ENCODE peak calls at places on chromosome 22, in four cellular contexts. U is A549, L is stomach, V is H1. G is an unnamed sample.

GRCh38 chr22:24950272-24950902 is 2.1 kb upstream of the KIAA1671 start:
- DNase-seq in V (peak), L (no peak), U (no peak), G (no peak)

GRCh38 chr22:44707752-44708151 is 5.7 kb downstream of the PRR5 start:
- DNase-seq in U (no peak), L (no peak), V (no peak), G (no peak)

GRCh38 chr22:27809226-27809625 is 7.7 kb upstream of the MN1 start:
- DNase-seq in V (no peak), L (no peak), U (no peak), G (no peak)

GRCh38 chr22:37138879-37139561 is 10.7 kb downstream of the IL2RB start:
- DNase-seq in L (no peak), U (no peak), V (no peak), G (no peak)

GRCh38 chr22:40718250-40719204 is 39.2 kb downstream of the MCHR1 start:
- DNase-seq in L (no peak), U (no peak), V (no peak), G (no peak)

GRCh38 chr22:44023404-44024287 is 456 bp upstream of the PARVB start:
- DNase-seq in U (no peak), V (peak), L (peak), G (peak)

GRCh38 chr22:50471197-50471847 is 3.5 kb downstream of the SBF1 start:
- DNase-seq in L (no peak), V (no peak), U (no peak), G (peak)

GRCh38 chr22:25942989-25943411 is 201.0 kb downstream of the MYO18B start:
- DNase-seq in V (no peak), U (no peak), L (no peak), G (no peak)

GRCh38 chr22:50470491-50470890 is 4.3 kb downstream of the SBF1 start:
- DNase-seq in V (no peak), U (no peak), L (no peak), G (no peak)

GRCh38 chr22:25928038-25928437 is 186.1 kb downstream of the MYO18B start:
- DNase-seq in L (no peak), V (no peak), U (no peak), G (no peak)

GRCh38 chr22:41576877-41577276 is 12.8 kb downstream of the PMM1 start:
- DNase-seq in L (peak), V (peak), U (peak), G (no peak)

GRCh38 chr22:39723899-39724351 is 153.4 kb downstream of the CACNA1I start:
- DNase-seq in U (no peak), L (peak), V (no peak), G (no peak)

GRCh38 chr22:50485221-50486131 is 1.2 kb upstream of the MIOX start:
- DNase-seq in V (no peak), U (no peak), L (peak), G (peak)

GRCh38 chr22:40216041-40216756 is 38.5 kb downstream of the TNRC6B start:
- DNase-seq in V (no peak), U (no peak), L (peak), G (no peak)

GRCh38 chr22:44758354-44758969 is 6.1 kb downstream of the ARHGAP8 start:
- DNase-seq in U (no peak), V (no peak), L (no peak), G (no peak)

GRCh38 chr22:40044870-40045834 is 50.4 kb downstream of the FAM83F start:
- DNase-seq in L (peak), U (peak), V (peak), G (peak)

GRCh38 chr22:41910599-41911291 is 4.1 kb downstream of the SHISA8 start:
- DNase-seq in U (no peak), V (no peak), L (peak), G (peak)

GRCh38 chr22:36734171-36735058 is 30.9 kb upstream of the CACNG2 start:
- DNase-seq in U (no peak), L (peak), V (no peak), G (no peak)

GRCh38 chr22:21972293-21972779 is 10.3 kb downstream of the TOP3B start:
- DNase-seq in V (peak), L (no peak), U (peak), G (peak)

GRCh38 chr22:44449061-44449682 is 48.9 kb downstream of the RTL6 start:
- DNase-seq in U (peak), L (no peak), V (no peak), G (peak)

GRCh38 chr22:47647181-47647580 is 884.7 kb downstream of the TBC1D22A start:
- DNase-seq in U (no peak), V (no peak), L (no peak), G (no peak)

GRCh38 chr22:21624120-21624879 is 5.5 kb downstream of the YDJC start:
- DNase-seq in U (no peak), L (no peak), V (peak), G (no peak)

GRCh38 chr22:47166446-47167016 is 404.1 kb downstream of the TBC1D22A start:
- DNase-seq in L (no peak), U (no peak), V (peak), G (peak)

DNA sequence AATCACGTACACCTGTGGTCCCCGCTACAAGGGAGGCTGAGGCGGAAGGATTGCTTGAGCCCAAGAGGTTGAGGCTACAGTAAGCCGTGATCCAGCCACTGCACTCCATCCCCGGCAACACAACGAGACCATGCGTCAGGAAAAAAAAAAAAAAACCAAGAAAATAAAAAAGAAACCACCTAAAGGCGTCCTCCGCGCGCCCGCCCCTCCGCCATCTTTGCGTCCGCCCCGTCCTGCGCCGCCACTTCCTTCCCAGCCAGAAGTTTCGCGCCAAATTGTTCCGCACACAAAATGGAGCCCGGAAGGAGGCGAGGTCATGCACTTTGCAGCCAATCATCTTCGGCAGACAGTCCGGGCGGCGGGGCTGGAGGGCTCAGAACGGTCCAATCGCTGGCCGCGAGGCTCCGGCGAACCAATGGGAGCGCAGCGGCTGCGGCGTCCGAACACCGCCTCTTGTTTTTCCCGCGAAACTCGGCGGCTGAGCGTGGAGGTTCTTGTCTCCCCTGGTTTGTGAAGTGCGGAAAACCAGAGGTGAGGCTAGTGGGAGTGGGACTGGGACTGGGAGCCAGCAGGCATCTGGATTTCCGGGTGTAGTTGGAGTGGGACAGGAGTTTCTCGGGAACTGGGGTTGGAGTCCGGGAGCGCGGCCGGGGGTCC is at the start of gene MCM5:
- DNase-seq in L (peak), U (peak), V (peak), G (peak)
- TF ChIP-seq POLR2A in L (no peak), U (no peak), V (peak), G (peak)

GRCh38 chr22:29344137-29344536 is 28.6 kb upstream of the RASL10A start:
- DNase-seq in L (peak), U (peak), V (no peak), G (no peak)
- H3K27ac ChIP-seq in L (peak), U (no peak), V (no peak), G (no peak)

GRCh38 chr22:18050065-18050464 is 25.7 kb upstream of the MICAL3 start:
- DNase-seq in L (no peak), U (no peak), V (no peak), G (no peak)

GRCh38 chr22:18048041-18048440 is 23.7 kb upstream of the MICAL3 start:
- DNase-seq in V (no peak), U (no peak), L (no peak), G (no peak)

GRCh38 chr22:18045794-18046193 is 21.4 kb upstream of the MICAL3 start:
- DNase-seq in L (no peak), V (no peak), U (no peak), G (no peak)

GRCh38 chr22:18044548-18045271 is 20.3 kb upstream of the MICAL3 start:
- DNase-seq in U (no peak), V (no peak), L (peak), G (no peak)

DNA sequence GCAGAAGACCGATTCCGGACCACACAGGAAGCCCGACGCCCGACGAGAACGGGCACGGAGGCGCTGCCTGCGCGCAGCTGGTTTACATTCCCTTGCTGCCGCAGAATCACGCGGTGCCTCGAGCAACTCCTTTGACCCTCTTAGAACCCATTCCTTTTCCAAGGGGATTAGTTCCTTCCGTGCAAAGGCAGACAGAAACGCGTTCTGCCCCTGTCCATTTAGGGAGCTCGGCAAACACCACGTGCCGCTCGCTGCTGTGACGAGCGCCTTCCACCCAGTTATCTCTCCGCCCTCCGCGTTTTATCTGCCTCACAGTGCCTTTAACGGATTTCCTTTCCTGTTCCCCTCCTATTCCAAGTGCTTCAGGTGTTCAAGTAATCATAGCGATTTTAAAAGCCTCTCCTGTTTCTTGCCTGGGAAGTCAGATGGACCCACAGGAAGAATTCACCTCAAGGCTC is 24.1 kb upstream of the MICAL3 start:
- DNase-seq in V (no peak), U (no peak), L (no peak), G (no peak)
- TF ChIP-seq POLR2A in V (no peak), U (no peak), L (no peak), G (no peak)

DNA sequence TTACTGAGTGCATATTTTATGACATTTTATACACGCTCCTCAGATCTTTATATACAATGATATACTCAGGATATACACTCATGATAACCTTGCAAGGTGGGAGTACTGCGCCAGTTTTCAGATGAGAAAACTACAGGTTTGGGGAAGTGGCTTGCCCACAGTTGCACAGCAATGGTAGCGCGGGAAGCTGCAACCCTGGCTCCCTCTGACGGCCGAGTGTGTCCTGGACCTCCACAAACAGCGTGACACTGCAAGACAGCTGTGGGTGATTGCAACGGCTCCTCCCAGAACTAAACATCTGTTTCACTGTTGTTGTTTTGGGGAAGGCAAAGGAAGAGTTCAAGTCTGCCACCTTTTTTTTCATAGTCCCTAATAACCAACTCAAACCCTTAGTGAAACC is 47.0 kb downstream of the PACSIN2 start:
- DNase-seq in U (no peak), L (peak), V (no peak), G (peak)
- H3K27ac ChIP-seq in U (no peak), L (peak), V (no peak), G (peak)

DNA sequence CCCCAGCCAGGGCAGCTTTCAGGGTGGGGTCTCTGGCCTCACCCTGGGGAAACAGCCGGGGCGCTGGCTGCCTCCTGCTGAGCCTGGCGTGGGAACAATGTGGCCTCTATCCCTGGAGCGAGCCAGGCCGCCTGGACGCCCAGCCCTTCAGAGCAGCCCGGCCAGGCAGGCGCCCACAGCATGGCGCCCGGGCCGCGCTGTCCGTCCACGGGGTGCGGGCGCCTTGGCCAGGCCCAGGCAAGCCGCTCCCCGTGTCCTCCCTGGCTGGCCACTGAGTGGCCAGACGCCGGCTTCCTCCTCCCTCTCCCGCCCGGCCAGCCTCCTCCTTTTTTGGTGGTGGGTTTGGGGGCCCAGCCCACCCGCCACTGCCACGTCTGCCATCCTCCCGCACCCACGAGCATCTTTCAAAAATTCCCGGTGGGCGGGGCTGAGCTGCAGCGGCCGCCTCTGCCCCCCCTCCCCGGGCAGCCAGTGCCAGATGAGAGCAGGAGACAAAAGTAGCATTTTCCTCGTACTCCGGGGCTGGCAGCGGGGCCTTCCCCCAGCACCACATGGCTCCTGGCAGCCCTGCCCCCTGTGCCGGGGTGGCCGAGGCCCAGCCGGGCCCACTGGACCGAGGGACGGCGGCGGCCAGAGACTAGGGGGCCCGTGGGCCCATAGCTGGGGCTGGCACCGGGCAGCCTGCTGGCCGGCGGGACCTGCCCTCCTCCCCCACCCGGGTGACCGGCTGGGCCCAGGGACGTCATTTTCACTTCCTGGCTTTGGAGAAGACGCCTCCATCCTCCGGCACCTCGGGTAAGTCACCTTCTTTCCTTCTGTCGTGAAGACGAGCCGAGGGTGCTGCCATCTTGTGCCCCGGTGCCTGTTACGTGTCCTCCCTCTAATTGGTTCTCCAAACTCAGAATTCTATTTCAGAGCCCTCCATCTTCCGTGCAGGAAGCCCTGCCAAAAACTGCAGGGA is 70.2 kb upstream of the PPARA start:
- DNase-seq in U (no peak), L (peak), V (no peak), G (peak)
- TF ChIP-seq POLR2A in U (peak), L (no peak), V (no peak), G (peak)

GRCh38 chr22:38403806-38404205 is 51.2 kb downstream of the KCNJ4 start:
- DNase-seq in U (no peak), L (no peak), V (no peak), G (no peak)

GRCh38 chr22:38397189-38398097 is 57.6 kb downstream of the KCNJ4 start:
- DNase-seq in L (no peak), V (peak), U (no peak), G (peak)

GRCh38 chr22:38402204-38402603 is 52.8 kb downstream of the KCNJ4 start:
- DNase-seq in V (no peak), U (no peak), L (no peak), G (no peak)

GRCh38 chr22:38401336-38402084 is 53.5 kb downstream of the KCNJ4 start:
- DNase-seq in V (no peak), U (no peak), L (no peak), G (no peak)

DNA sequence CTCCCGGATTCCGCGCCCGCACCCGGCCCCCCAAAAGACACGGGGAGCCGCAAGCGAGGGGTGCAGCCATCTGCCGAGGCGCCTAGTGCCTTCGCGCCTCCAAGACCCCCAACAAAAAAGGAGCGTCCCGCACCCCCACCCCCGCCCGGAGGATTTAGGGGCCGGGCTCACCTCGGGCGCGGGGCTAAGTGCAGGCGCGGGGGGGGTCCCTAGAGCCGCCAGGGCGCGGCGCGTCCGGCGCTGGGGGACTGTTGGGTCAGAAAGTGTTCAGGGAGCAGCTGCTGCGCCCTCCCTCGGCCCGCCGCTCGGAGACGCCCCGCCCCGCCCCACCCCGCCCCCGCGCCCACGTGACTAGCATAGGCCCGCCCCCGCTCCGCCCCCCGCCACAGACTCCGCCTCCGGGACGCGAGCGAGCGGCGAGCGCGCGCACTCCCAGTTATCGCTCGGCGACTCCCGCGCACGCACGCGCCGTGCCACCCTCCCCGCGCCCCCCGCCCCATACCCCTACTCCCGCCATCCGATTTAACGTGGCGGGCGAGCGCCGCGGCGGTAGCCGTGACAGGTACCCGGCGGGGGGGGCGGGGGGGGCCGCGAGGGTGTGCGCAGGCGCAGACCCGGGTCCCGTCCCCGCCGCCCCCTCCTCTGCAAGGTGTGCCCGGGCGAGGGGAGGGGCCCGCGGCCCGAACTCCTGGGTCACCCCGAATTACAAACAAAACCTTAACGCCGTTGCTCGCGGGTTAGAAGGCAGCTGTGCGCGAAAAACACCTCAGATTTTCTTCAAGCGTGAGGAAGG is 56.2 kb downstream of the KCNJ4 start:
- DNase-seq in V (peak), L (peak), U (no peak), G (peak)
- H3K27ac ChIP-seq in V (no peak), L (peak), U (peak), G (peak)

GRCh38 chr22:48765595-48765994 is 1062.1 kb downstream of the BRD1 start:
- DNase-seq in U (no peak), V (no peak), L (peak), G (peak)
- TF ChIP-seq POLR2A in U (no peak), V (no peak), L (no peak), G (no peak)

GRCh38 chr22:19931514-19931913 is 10.1 kb upstream of the COMT start:
- DNase-seq in U (no peak), L (no peak), V (no peak), G (no peak)
- H3K27ac ChIP-seq in U (no peak), L (no peak), V (no peak), G (no peak)

GRCh38 chr22:31628969-31629723 is 32.9 kb downstream of the PISD start:
- DNase-seq in U (no peak), L (no peak), V (no peak), G (no peak)

GRCh38 chr22:31628362-31628761 is 33.7 kb downstream of the PISD start:
- DNase-seq in V (no peak), L (no peak), U (no peak), G (no peak)

GRCh38 chr22:31629741-31630184 is 32.3 kb downstream of the PISD start:
- DNase-seq in V (no peak), L (no peak), U (no peak), G (no peak)

GRCh38 chr22:31631381-31631780 is 30.6 kb downstream of the PISD start:
- DNase-seq in V (no peak), L (no peak), U (no peak), G (no peak)

GRCh38 chr22:31630331-31631329 is 31.4 kb downstream of the PISD start:
- DNase-seq in L (peak), V (peak), U (peak), G (peak)
- TF ChIP-seq POLR2A in L (no peak), V (no peak), U (peak), G (peak)

GRCh38 chr22:23833017-23833795 is 5.6 kb downstream of the DERL3 start:
- DNase-seq in L (no peak), V (no peak), U (no peak), G (no peak)

GRCh38 chr22:23834406-23834805 is 4.4 kb downstream of the DERL3 start:
- DNase-seq in L (no peak), V (no peak), U (no peak), G (no peak)

GRCh38 chr22:23834830-23835772 is 3.7 kb downstream of the DERL3 start:
- DNase-seq in V (no peak), U (no peak), L (peak), G (no peak)

GRCh38 chr22:23832226-23833016 is 6.4 kb downstream of the DERL3 start:
- DNase-seq in V (no peak), L (no peak), U (no peak), G (no peak)

DNA sequence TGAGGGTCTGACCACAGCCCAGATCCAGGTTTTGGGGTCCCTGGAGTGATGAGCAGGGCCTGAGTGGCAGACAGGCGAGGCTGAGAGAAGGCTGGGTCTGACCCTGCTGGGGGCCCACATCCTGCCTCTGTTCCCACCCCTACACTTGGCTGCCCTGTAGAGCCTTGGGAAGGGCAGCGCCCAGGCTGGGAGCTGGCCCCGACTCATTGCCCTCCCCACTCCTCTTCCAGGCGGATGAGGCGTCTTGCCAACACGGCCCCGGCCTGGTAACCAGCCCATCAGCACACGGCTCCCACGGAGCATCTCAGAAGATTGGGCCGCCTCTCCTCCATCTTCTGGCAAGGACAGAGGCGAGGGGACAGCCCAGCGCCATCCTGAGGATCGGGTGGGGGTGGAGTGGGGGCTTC is 4.9 kb downstream of the DERL3 start:
- DNase-seq in U (no peak), V (no peak), L (no peak), G (no peak)
- H3K27ac ChIP-seq in U (no peak), V (no peak), L (no peak), G (no peak)

G was measured in upper lobe of left lung.